ENCODE peak calls at places on chromosomes 7 and 10, in eight cellular contexts. Z is epithelial cell of esophagus, L is fibroblast of mammary gland, M is tibial artery, K is cardiac fibroblast, E is NB4, H is WERI-Rb-1, A is GM12865. G is an unnamed sample.

GRCh38 chr7:101885597-101885955 is 68.2 kb downstream of the CUX1 start:
- DNase-seq in Z (no peak), L (no peak), M (peak), K (no peak), E (no peak), H (no peak), A (no peak), G (no peak)

GRCh38 chr7:3244241-3244814 is 56.7 kb upstream of the SDK1 start:
- DNase-seq in Z (peak), L (peak), M (no peak), K (peak), E (no peak), H (peak), A (no peak), G (no peak)

GRCh38 chr10:115935731-115936130 is 337.3 kb downstream of the GFRA1 start:
- DNase-seq in Z (no peak), L (no peak), M (no peak), K (no peak), E (no peak), H (no peak), A (no peak), G (no peak)

GRCh38 chr7:34337163-34337562 is 320.9 kb upstream of the NPSR1 start:
- DNase-seq in Z (peak), L (no peak), M (no peak), K (no peak), E (no peak), H (no peak), A (no peak), G (no peak)

GRCh38 chr10:133280391-133281059 is 3.9 kb upstream of the ADAM8 start:
- DNase-seq in Z (no peak), L (no peak), M (no peak), K (no peak), E (no peak), H (no peak), A (no peak), G (no peak)

GRCh38 chr7:47049234-47049774 is 532.6 kb downstream of the TNS3 start:
- DNase-seq in Z (no peak), L (no peak), M (no peak), K (no peak), E (no peak), H (no peak), A (no peak), G (no peak)

GRCh38 chr10:8349610-8350249 is 295.2 kb downstream of the GATA3 start:
- DNase-seq in Z (no peak), L (no peak), M (no peak), K (no peak), E (no peak), H (no peak), A (no peak), G (no peak)

GRCh38 chr7:29921404-29922010 is 68.1 kb downstream of the SCRN1 start:
- DNase-seq in Z (peak), L (peak), M (no peak), K (peak), E (peak), H (peak), A (peak), G (peak)

GRCh38 chr10:107430446-107430845 is 265.9 kb upstream of the SORCS1 start:
- DNase-seq in Z (no peak), L (no peak), M (no peak), K (no peak), E (no peak), H (no peak), A (no peak), G (no peak)

GRCh38 chr10:19738440-19738839 is 77.8 kb upstream of the PLXDC2 start:
- DNase-seq in Z (no peak), L (no peak), M (no peak), K (no peak), E (no peak), H (no peak), A (no peak), G (no peak)

GRCh38 chr7:22572937-22573336 is 72.9 kb upstream of the STEAP1B start:
- DNase-seq in Z (peak), L (peak), M (no peak), K (peak), E (no peak), H (no peak), A (no peak), G (peak)

GRCh38 chr10:112698774-112699173 is 251.3 kb upstream of the TCF7L2 start:
- DNase-seq in Z (no peak), L (no peak), M (no peak), K (no peak), E (no peak), H (no peak), A (no peak), G (no peak)

GRCh38 chr7:33849004-33849403 is 56.3 kb upstream of the BMPER start:
- DNase-seq in Z (peak), L (peak), M (no peak), K (peak), E (no peak), H (no peak), A (no peak), G (peak)

GRCh38 chr7:155705656-155706360 is 61.3 kb downstream of the RBM33 start:
- DNase-seq in Z (no peak), L (no peak), M (no peak), K (no peak), E (no peak), H (no peak), A (no peak), G (no peak)

GRCh38 chr10:515674-516073 is 173.8 kb downstream of the DIP2C start:
- DNase-seq in Z (no peak), L (no peak), M (peak), K (no peak), E (no peak), H (no peak), A (peak), G (no peak)

GRCh38 chr7:32462966-32463365 is 27.2 kb downstream of the LSM5 start:
- DNase-seq in Z (no peak), L (no peak), M (no peak), K (no peak), E (no peak), H (no peak), A (no peak), G (no peak)
- TF ChIP-seq CTCF in Z (no peak), L (no peak), M (no peak), K (no peak), E (no peak), H (no peak), A (no peak), G (no peak)

DNA sequence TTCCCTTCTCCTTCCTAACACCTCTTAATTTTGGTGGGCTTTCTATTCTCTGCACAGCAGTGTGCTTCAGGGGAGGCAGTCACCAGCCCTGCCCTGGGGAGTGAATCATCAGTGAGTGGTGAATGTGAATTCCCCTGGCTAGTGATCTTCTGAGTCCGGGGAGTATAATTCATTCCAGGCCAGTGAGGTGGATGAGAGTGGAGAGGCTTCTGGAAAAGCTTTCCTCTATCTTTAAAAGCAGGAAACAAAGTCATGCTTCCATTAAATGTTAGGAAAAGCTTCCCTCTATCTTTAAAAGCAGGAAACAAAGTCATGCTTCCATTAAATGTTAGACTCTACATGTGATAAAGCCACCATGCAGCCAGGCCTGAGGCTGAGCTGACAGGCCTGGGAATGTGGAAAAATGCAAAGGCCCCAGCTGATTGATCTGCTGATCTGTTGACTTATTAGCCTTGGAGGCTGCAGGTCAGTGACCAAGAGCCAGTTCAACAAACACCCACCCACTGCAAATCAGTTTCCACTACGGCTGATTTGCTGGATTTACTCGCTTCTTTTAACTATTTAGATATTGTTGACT is 25.4 kb upstream of the ITGB1 start:
- DNase-seq in Z (peak), L (peak), M (no peak), K (peak), E (peak), H (no peak), A (no peak), G (peak)
- H3K4me3 ChIP-seq in Z (no peak), L (no peak), M (no peak), K (peak), E (no peak), H (no peak), A (no peak), G (no peak)

GRCh38 chr10:43119416-43120115 is 18.7 kb upstream of the CSGALNACT2 start:
- DNase-seq in Z (no peak), L (no peak), M (peak), K (no peak), E (no peak), H (no peak), A (no peak), G (no peak)

GRCh38 chr10:43120116-43120947 is 17.9 kb upstream of the CSGALNACT2 start:
- DNase-seq in Z (no peak), L (no peak), M (no peak), K (no peak), E (no peak), H (no peak), A (no peak), G (no peak)

GRCh38 chr10:43117031-43117776 is 21.0 kb upstream of the CSGALNACT2 start:
- DNase-seq in Z (no peak), L (no peak), M (peak), K (no peak), E (no peak), H (no peak), A (no peak), G (no peak)

GRCh38 chr10:43117777-43118583 is 20.3 kb upstream of the CSGALNACT2 start:
- DNase-seq in Z (no peak), L (no peak), M (peak), K (no peak), E (no peak), H (no peak), A (no peak), G (no peak)

DNA sequence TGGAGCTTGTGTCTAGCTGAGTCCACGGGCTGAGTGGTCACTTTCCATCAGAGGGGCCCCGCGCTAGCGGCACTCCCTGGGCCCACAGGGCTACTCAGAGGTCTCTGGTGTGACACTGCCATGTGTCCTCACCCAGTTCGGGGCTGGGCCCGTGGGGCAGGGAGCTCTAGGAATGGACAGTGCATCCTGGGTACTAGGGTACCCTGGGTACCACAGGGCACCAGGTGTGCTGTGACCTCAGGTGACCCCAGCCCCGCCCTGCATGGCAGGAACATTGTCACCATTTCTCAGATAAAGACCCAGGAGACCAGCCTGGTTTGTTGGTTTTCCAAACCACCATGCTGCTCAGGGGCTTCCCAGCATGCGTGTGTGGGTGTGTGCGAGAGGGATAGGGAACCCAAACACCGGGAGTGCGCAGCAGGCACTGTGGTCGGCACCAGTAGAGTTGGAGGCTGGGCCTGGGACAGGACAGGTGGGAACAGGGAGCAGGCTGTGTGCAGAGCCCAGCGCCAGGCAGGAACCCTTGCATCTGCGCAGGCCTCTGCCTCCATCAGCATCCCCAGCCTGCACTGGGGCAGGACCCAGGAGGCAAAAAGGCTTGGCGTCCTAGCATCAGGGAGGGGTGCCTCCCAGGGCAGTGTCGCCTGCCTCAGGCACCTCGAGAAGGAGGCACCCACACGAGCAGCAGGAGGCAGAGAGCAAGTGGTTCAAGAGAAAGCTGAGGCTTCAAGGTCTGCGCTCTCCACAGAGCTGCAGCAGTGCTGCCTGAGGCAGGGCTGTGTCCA is 19.4 kb upstream of the CSGALNACT2 start:
- DNase-seq in Z (no peak), L (no peak), M (peak), K (no peak), E (no peak), H (no peak), A (no peak), G (no peak)
- TF ChIP-seq CTCF in Z (no peak), L (no peak), M (no peak), K (no peak), E (no peak), H (no peak), A (no peak), G (no peak)

DNA sequence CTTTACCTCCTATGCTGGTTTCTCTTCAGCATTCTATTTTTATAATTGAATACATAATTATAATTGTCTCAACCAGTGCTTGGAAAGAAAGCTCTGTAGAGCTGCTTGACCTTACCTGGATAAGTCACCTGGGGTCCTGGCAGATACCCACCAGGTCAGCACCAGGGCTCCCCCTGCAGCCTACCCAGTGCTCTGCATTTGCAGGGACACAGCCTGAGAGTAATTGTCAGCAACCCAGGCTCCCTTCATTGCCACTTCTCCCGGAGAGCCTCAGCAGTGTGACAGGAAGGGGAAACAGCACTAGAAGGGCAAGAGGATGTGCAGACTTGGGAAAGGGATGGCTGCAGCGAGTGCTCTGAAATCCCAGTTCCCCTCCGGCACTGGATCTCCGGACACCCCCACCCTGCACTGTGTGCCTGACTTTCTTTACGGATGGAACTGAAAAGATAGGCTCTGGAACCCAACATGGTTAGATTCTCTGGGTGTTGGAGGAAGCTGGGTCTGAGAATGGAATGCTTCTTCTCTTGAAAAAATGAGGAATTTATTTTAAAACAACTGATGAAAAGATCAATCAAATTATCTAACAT is 11.4 kb upstream of the PAX4 start:
- DNase-seq in Z (peak), L (no peak), M (no peak), K (no peak), E (peak), H (peak), A (peak), G (no peak)
- H3K4me3 ChIP-seq in Z (no peak), L (no peak), M (no peak), K (no peak), E (no peak), H (no peak), A (no peak), G (no peak)

GRCh38 chr7:141045842-141046630 is 27.8 kb upstream of the TMEM178B start:
- DNase-seq in Z (no peak), L (peak), M (no peak), K (peak), E (no peak), H (no peak), A (no peak), G (peak)

GRCh38 chr7:141039366-141039765 is 24.6 kb upstream of the MRPS33 start:
- DNase-seq in Z (no peak), L (no peak), M (no peak), K (peak), E (no peak), H (no peak), A (no peak), G (peak)

GRCh38 chr7:141042222-141043193 is 27.8 kb upstream of the MRPS33 start:
- DNase-seq in Z (peak), L (no peak), M (no peak), K (peak), E (no peak), H (no peak), A (no peak), G (peak)

GRCh38 chr7:141045126-141045841 is 28.6 kb upstream of the TMEM178B start:
- DNase-seq in Z (no peak), L (no peak), M (no peak), K (peak), E (no peak), H (no peak), A (no peak), G (peak)

DNA sequence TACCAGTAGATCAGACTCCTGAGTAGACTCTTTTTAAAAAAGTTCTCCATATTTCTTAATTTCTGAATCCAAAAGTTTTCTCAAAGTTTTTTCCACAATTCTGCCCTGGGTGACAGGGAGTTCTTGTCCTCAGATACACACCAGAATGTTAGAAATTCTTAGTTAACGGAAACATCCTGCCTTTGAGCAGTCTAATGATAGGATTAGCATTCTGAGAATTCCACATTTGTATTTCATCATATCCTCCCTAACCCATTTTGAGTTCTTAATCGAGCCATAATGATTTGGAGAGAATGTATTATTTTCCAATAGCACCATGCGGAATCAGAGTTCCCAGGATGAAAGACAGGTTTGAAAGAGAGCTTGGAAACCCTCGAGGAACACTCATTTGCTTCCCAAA is 28.9 kb upstream of the MRPS33 start:
- DNase-seq in Z (no peak), L (no peak), M (no peak), K (peak), E (no peak), H (no peak), A (no peak), G (peak)
- TF ChIP-seq CTCF in Z (no peak), L (no peak), M (no peak), K (no peak), E (no peak), H (no peak), A (no peak), G (no peak)

GRCh38 chr7:157224627-157225026 is 85.9 kb downstream of the UBE3C start:
- DNase-seq in Z (peak), L (peak), M (no peak), K (peak), E (peak), H (no peak), A (no peak), G (peak)
- H3K4me3 ChIP-seq in Z (no peak), L (no peak), M (no peak), K (no peak), E (no peak), H (no peak), A (no peak), G (no peak)

G was measured in AG10803.